ENCODE peak calls at places on chromosomes 2 and 18, in ten cellular contexts. J, K, R, E, X, B, A, Z, P and Q are unnamed samples.

GRCh38 chr2:112004246-112004645 is 50.8 kb upstream of the TMEM87B start:
- DNase-seq in Z (no peak), E (no peak), J (peak; percentile 53), B (no peak), K (no peak), R (peak; percentile 15), P (peak; percentile 10), A (no peak), X (peak; percentile 41), Q (no peak)

GRCh38 chr2:17849260-17849659 is 29.2 kb upstream of the KCNS3 start:
- DNase-seq in X (no peak), J (no peak), Z (no peak), B (no peak), R (peak; percentile 81), A (no peak), P (no peak), E (no peak), K (no peak), Q (no peak)

GRCh38 chr2:101018934-101019333 is 16.8 kb downstream of the RPL31 start:
- DNase-seq in E (no peak), P (no peak), R (peak; percentile 65), A (no peak), Z (no peak), K (no peak), X (no peak), J (no peak), B (no peak), Q (no peak)

GRCh38 chr18:14924226-14924625 is 176.3 kb downstream of the ANKRD30B start:
- DNase-seq in Z (no peak), X (no peak), J (no peak), B (no peak), E (no peak), K (no peak), R (no peak), A (no peak), P (no peak), Q (no peak)

GRCh38 chr18:51135361-51135760 is 62.1 kb downstream of the MEX3C start:
- DNase-seq in B (peak; percentile 85), A (no peak), E (no peak), K (peak; percentile 49), Z (no peak), P (peak; percentile 35), R (no peak), J (no peak), X (no peak), Q (peak; percentile 87)

GRCh38 chr2:226159875-226160479 is 639.6 kb downstream of the IRS1 start:
- DNase-seq in A (no peak), K (no peak), E (no peak), R (no peak), Z (peak; percentile 11), J (no peak), P (no peak), X (no peak), B (no peak), Q (no peak)

GRCh38 chr18:616380-616995 is 19.7 kb downstream of the CLUL1 start:
- DNase-seq in X (peak; percentile 41), A (peak; percentile 64), R (peak; percentile 88), B (no peak), E (no peak), Z (no peak), K (peak; percentile 69), J (no peak), P (peak; percentile 58), Q (no peak)

GRCh38 chr2:202317080-202317859 is 51.7 kb downstream of the NOP58 start:
- DNase-seq in K (peak; percentile 74), R (no peak), J (peak; percentile 73), P (peak; percentile 81), Z (no peak), E (no peak), B (peak; percentile 80), X (no peak), A (peak; percentile 99), Q (no peak)

GRCh38 chr18:79393626-79394401 is 1.9 kb upstream of the NFATC1 start:
- DNase-seq in J (peak; percentile 81), X (peak; percentile 73), K (peak; percentile 94), E (peak; percentile 68), Z (peak; percentile 76), A (peak; percentile 94), B (peak; percentile 86), P (peak; percentile 74), R (peak; percentile 39), Q (no peak)

GRCh38 chr18:6547476-6547875 is 132.8 kb upstream of the L3MBTL4 start:
- DNase-seq in P (no peak), E (no peak), A (no peak), Z (no peak), R (no peak), B (no peak), K (no peak), X (no peak), J (no peak), Q (no peak)

GRCh38 chr2:216216951-216217903 is 108.1 kb downstream of the XRCC5 start:
- DNase-seq in A (peak; percentile 55), Z (no peak), R (no peak), P (peak; percentile 71), J (no peak), B (peak; percentile 59), E (no peak), X (no peak), K (peak; percentile 59), Q (no peak)

GRCh38 chr2:147033046-147033445 is 811.8 kb upstream of the ACVR2A start:
- DNase-seq in A (no peak), J (no peak), P (no peak), B (peak; percentile 33), R (no peak), Z (no peak), K (no peak), X (no peak), E (no peak), Q (no peak)

GRCh38 chr18:11050966-11051365 is 98.4 kb downstream of the PIEZO2 start:
- DNase-seq in E (no peak), K (no peak), B (no peak), A (no peak), J (no peak), X (no peak), Z (no peak), P (no peak), R (no peak), Q (no peak)